ENCODE peak calls at places on chromosomes 4 and X, in six cellular contexts. One of them, this sample, is unnamed.

GRCh38 chr4:76696109-76696508 is 201.8 kb downstream of the SOWAHB start:
- DNase-seq in nephron progenitor cell: peak
- DNase-seq in H9: peak
- DNase-seq in A673: no peak
- DNase-seq in transverse colon: no peak
- DNase-seq in tibial nerve: no peak
- DNase-seq in this sample: no peak

GRCh38 chr4:114770624-114771023 is 172.0 kb downstream of the UGT8 start:
- DNase-seq in tibial nerve: no peak
- DNase-seq in transverse colon: no peak
- DNase-seq in A673: no peak
- DNase-seq in nephron progenitor cell: no peak
- DNase-seq in H9: no peak
- DNase-seq in this sample: no peak

GRCh38 chr4:8646296-8647093 is 53.9 kb downstream of the CPZ start:
- DNase-seq in transverse colon: no peak
- DNase-seq in H9: no peak
- DNase-seq in nephron progenitor cell: peak
- DNase-seq in A673: no peak
- DNase-seq in tibial nerve: no peak
- DNase-seq in this sample: no peak

GRCh38 chrX:40468033-40468979 is 112.5 kb upstream of the ATP6AP2 start:
- DNase-seq in H9: peak
- DNase-seq in tibial nerve: peak
- DNase-seq in A673: peak
- DNase-seq in nephron progenitor cell: peak
- DNase-seq in transverse colon: peak
- DNase-seq in this sample: no peak

GRCh38 chrX:22314211-22314610 is 41.5 kb downstream of the CBLL2 start:
- DNase-seq in nephron progenitor cell: no peak
- DNase-seq in tibial nerve: no peak
- DNase-seq in transverse colon: no peak
- DNase-seq in A673: no peak
- DNase-seq in H9: no peak
- DNase-seq in this sample: no peak

GRCh38 chr4:122803788-122804208 is 22.8 kb upstream of the FGF2 start:
- DNase-seq in H9: no peak
- DNase-seq in tibial nerve: no peak
- DNase-seq in nephron progenitor cell: no peak
- DNase-seq in transverse colon: no peak
- DNase-seq in A673: no peak
- DNase-seq in this sample: no peak

GRCh38 chr4:3516836-3517730 is 15.1 kb downstream of the LRPAP1 start:
- DNase-seq in A673: no peak
- DNase-seq in tibial nerve: no peak
- DNase-seq in H9: no peak
- DNase-seq in nephron progenitor cell: no peak
- DNase-seq in transverse colon: no peak
- DNase-seq in this sample: peak

GRCh38 chr4:55866290-55866907 is 13.0 kb downstream of the EXOC1 start:
- DNase-seq in H9: no peak
- DNase-seq in transverse colon: no peak
- DNase-seq in nephron progenitor cell: no peak
- DNase-seq in A673: peak
- DNase-seq in tibial nerve: no peak
- DNase-seq in this sample: no peak

GRCh38 chr4:183349673-183350072 is 27.4 kb upstream of the CLDN24 start:
- DNase-seq in transverse colon: no peak
- DNase-seq in H9: no peak
- DNase-seq in tibial nerve: no peak
- DNase-seq in nephron progenitor cell: no peak
- DNase-seq in A673: no peak
- DNase-seq in this sample: no peak

GRCh38 chr4:25578431-25578830 is 77.2 kb upstream of the SLC34A2 start:
- DNase-seq in nephron progenitor cell: no peak
- DNase-seq in tibial nerve: no peak
- DNase-seq in transverse colon: no peak
- DNase-seq in A673: no peak
- DNase-seq in H9: peak
- DNase-seq in this sample: no peak

GRCh38 chr4:10030946-10031662 is 9.8 kb upstream of the SLC2A9 start:
- DNase-seq in H9: peak
- DNase-seq in A673: no peak
- DNase-seq in tibial nerve: no peak
- DNase-seq in nephron progenitor cell: no peak
- DNase-seq in transverse colon: no peak
- DNase-seq in this sample: no peak

GRCh38 chrX:96027363-96027894 is 657.2 kb upstream of the DIAPH2 start:
- DNase-seq in tibial nerve: no peak
- DNase-seq in A673: no peak
- DNase-seq in nephron progenitor cell: no peak
- DNase-seq in H9: no peak
- DNase-seq in transverse colon: no peak
- DNase-seq in this sample: no peak

GRCh38 chr4:100165809-100166208 is 24.5 kb downstream of the DDIT4L start:
- DNase-seq in transverse colon: no peak
- DNase-seq in A673: no peak
- DNase-seq in nephron progenitor cell: no peak
- DNase-seq in H9: no peak
- DNase-seq in tibial nerve: no peak
- DNase-seq in this sample: no peak

GRCh38 chr4:106898621-106899230 is 137.4 kb downstream of the DKK2 start:
- DNase-seq in transverse colon: peak
- DNase-seq in nephron progenitor cell: peak
- DNase-seq in H9: peak
- DNase-seq in A673: peak
- DNase-seq in tibial nerve: no peak
- DNase-seq in this sample: peak
- TF ChIP-seq CTCF in transverse colon: peak
- TF ChIP-seq CTCF in nephron progenitor cell: peak
- TF ChIP-seq CTCF in H9: peak
- TF ChIP-seq CTCF in A673: peak
- TF ChIP-seq CTCF in tibial nerve: peak
- TF ChIP-seq CTCF in this sample: peak

GRCh38 chr4:34323549-34324325 is 1920.6 kb downstream of the ARAP2 start:
- DNase-seq in H9: peak
- DNase-seq in transverse colon: no peak
- DNase-seq in tibial nerve: no peak
- DNase-seq in nephron progenitor cell: no peak
- DNase-seq in A673: no peak
- DNase-seq in this sample: no peak
- TF ChIP-seq CTCF in H9: peak
- TF ChIP-seq CTCF in transverse colon: no peak
- TF ChIP-seq CTCF in tibial nerve: no peak
- TF ChIP-seq CTCF in nephron progenitor cell: no peak
- TF ChIP-seq CTCF in A673: no peak
- TF ChIP-seq CTCF in this sample: no peak

GRCh38 chr4:176780995-176781738 is 11.6 kb downstream of the VEGFC start:
- DNase-seq in nephron progenitor cell: no peak
- DNase-seq in tibial nerve: no peak
- DNase-seq in A673: no peak
- DNase-seq in transverse colon: no peak
- DNase-seq in H9: no peak
- DNase-seq in this sample: no peak

GRCh38 chr4:176781739-176782100 is 11.0 kb downstream of the VEGFC start:
- DNase-seq in nephron progenitor cell: no peak
- DNase-seq in A673: no peak
- DNase-seq in tibial nerve: no peak
- DNase-seq in H9: no peak
- DNase-seq in transverse colon: no peak
- DNase-seq in this sample: no peak

GRCh38 chr4:176778491-176778890 is 14.2 kb downstream of the VEGFC start:
- DNase-seq in nephron progenitor cell: no peak
- DNase-seq in tibial nerve: no peak
- DNase-seq in A673: no peak
- DNase-seq in transverse colon: no peak
- DNase-seq in H9: no peak
- DNase-seq in this sample: no peak

GRCh38 chr4:176778063-176778462 is 14.7 kb downstream of the VEGFC start:
- DNase-seq in H9: no peak
- DNase-seq in transverse colon: no peak
- DNase-seq in A673: no peak
- DNase-seq in tibial nerve: no peak
- DNase-seq in nephron progenitor cell: no peak
- DNase-seq in this sample: no peak

GRCh38 chr4:176779421-176779820 is 13.3 kb downstream of the VEGFC start:
- DNase-seq in transverse colon: no peak
- DNase-seq in H9: no peak
- DNase-seq in tibial nerve: no peak
- DNase-seq in A673: no peak
- DNase-seq in nephron progenitor cell: no peak
- DNase-seq in this sample: no peak
- TF ChIP-seq CTCF in transverse colon: no peak
- TF ChIP-seq CTCF in H9: no peak
- TF ChIP-seq CTCF in tibial nerve: no peak
- TF ChIP-seq CTCF in A673: no peak
- TF ChIP-seq CTCF in nephron progenitor cell: no peak
- TF ChIP-seq CTCF in this sample: no peak

GRCh38 chrX:153643431-153644351 is 3.3 kb upstream of the DUSP9 start:
- DNase-seq in nephron progenitor cell: peak
- DNase-seq in A673: peak
- DNase-seq in tibial nerve: no peak
- DNase-seq in H9: peak
- DNase-seq in transverse colon: no peak
- DNase-seq in this sample: no peak
- TF ChIP-seq CTCF in nephron progenitor cell: no peak
- TF ChIP-seq CTCF in A673: no peak
- TF ChIP-seq CTCF in tibial nerve: no peak
- TF ChIP-seq CTCF in H9: no peak
- TF ChIP-seq CTCF in transverse colon: no peak
- TF ChIP-seq CTCF in this sample: peak

DNA sequence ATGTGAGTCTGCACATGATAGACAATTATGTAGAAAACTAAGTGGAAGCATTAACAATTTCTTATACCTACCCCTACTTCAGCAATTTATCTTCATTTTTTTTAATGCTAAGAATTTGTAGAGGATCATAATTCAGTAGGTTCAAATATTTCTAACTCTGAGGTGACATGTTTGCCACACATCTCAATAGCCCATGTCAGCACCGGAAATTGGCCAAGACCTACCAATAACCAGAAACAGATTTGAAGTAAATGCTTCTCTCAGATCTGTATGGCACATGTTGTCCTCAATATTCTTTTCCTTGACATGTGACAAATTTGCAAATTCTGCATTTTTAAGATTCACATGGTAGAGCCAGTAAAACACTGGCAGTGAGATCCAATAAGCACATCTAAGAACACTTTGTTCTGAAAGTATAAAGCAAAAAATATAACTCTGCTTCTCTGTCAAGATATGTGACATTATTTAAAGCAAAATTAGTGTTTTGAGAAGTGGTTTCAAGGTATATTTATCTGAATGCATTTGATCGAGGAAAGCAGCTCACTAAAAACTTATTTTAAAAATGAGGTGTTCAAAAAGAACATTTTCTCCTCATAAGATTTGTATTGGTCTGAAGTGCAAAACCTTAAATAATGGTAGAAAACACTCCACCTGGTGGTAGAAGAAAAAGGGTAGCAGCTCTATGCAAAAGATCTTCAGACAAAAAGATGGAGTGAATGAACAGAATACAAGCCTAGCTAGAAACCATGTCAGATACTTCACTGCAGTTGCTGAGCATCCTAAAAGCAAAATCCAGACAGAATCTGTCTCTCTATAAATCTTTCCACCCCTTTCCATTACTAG is 513.9 kb upstream of the FAM241A start:
- DNase-seq in nephron progenitor cell: no peak
- DNase-seq in transverse colon: no peak
- DNase-seq in H9: no peak
- DNase-seq in tibial nerve: no peak
- DNase-seq in A673: peak
- DNase-seq in this sample: no peak
- TF ChIP-seq CTCF in nephron progenitor cell: peak
- TF ChIP-seq CTCF in transverse colon: peak
- TF ChIP-seq CTCF in H9: peak
- TF ChIP-seq CTCF in tibial nerve: no peak
- TF ChIP-seq CTCF in A673: peak
- TF ChIP-seq CTCF in this sample: peak

GRCh38 chrX:72569786-72570185 is 2.9 kb downstream of the HDAC8 start:
- DNase-seq in A673: no peak
- DNase-seq in transverse colon: no peak
- DNase-seq in tibial nerve: no peak
- DNase-seq in nephron progenitor cell: no peak
- DNase-seq in H9: no peak
- DNase-seq in this sample: no peak

GRCh38 chrX:72576161-72576896 is 3.7 kb upstream of the HDAC8 start:
- DNase-seq in nephron progenitor cell: no peak
- DNase-seq in H9: no peak
- DNase-seq in A673: no peak
- DNase-seq in tibial nerve: no peak
- DNase-seq in transverse colon: no peak
- DNase-seq in this sample: no peak

GRCh38 chrX:72572248-72573157 is at the start of gene HDAC8:
- DNase-seq in nephron progenitor cell: peak
- DNase-seq in transverse colon: peak
- DNase-seq in tibial nerve: peak
- DNase-seq in A673: peak
- DNase-seq in H9: peak
- DNase-seq in this sample: peak

GRCh38 chrX:72568406-72569092 is 4.1 kb downstream of the HDAC8 start:
- DNase-seq in A673: no peak
- DNase-seq in tibial nerve: no peak
- DNase-seq in transverse colon: no peak
- DNase-seq in H9: no peak
- DNase-seq in nephron progenitor cell: no peak
- DNase-seq in this sample: no peak

GRCh38 chrX:72573158-72573511 is 492 bp upstream of the HDAC8 start:
- DNase-seq in A673: peak
- DNase-seq in transverse colon: no peak
- DNase-seq in nephron progenitor cell: no peak
- DNase-seq in tibial nerve: no peak
- DNase-seq in H9: no peak
- DNase-seq in this sample: no peak
- TF ChIP-seq CTCF in A673: no peak
- TF ChIP-seq CTCF in transverse colon: no peak
- TF ChIP-seq CTCF in nephron progenitor cell: no peak
- TF ChIP-seq CTCF in tibial nerve: no peak
- TF ChIP-seq CTCF in H9: no peak
- TF ChIP-seq CTCF in this sample: no peak

GRCh38 chr4:113294910-113295309 is 245.5 kb downstream of the ANK2 start:
- DNase-seq in H9: no peak
- DNase-seq in A673: no peak
- DNase-seq in tibial nerve: no peak
- DNase-seq in transverse colon: no peak
- DNase-seq in nephron progenitor cell: no peak
- DNase-seq in this sample: no peak
- TF ChIP-seq CTCF in H9: no peak
- TF ChIP-seq CTCF in A673: peak
- TF ChIP-seq CTCF in tibial nerve: no peak
- TF ChIP-seq CTCF in transverse colon: no peak
- TF ChIP-seq CTCF in nephron progenitor cell: no peak
- TF ChIP-seq CTCF in this sample: no peak

DNA sequence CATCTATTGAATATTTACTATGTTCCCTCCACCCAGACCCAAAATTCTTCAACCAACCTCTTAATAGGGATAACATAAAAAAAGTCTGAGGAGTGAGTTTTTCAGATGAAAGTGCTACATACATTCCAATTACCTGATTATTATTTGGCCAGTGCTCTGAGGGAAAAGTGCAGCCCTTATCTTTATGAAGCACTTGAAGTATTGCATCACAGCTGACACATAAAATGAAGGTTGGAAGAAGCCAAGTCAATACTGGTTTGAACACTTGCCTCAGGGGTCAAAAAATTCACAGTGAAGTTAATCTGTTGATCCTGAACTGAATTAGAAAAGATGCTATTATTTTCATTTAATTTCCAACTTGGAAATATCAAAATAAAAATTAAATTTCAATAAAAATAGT is 498.9 kb downstream of the INPP4B start:
- DNase-seq in tibial nerve: no peak
- DNase-seq in nephron progenitor cell: no peak
- DNase-seq in H9: no peak
- DNase-seq in transverse colon: no peak
- DNase-seq in A673: no peak
- DNase-seq in this sample: no peak
- TF ChIP-seq CTCF in tibial nerve: no peak
- TF ChIP-seq CTCF in nephron progenitor cell: no peak
- TF ChIP-seq CTCF in H9: no peak
- TF ChIP-seq CTCF in transverse colon: no peak
- TF ChIP-seq CTCF in A673: no peak
- TF ChIP-seq CTCF in this sample: no peak

This sample was measured in glutamatergic neuron.